ENCODE peak calls at places on chromosomes 7 and 10, in four cellular contexts. One of them, this sample, is unnamed.

GRCh38 chr7:37920619-37921339 is at the start of gene EPDR1:
- DNase-seq in endodermal cell: peak
- DNase-seq in left kidney: peak
- DNase-seq in GM20000: peak
- DNase-seq in this sample: peak

GRCh38 chr7:136064627-136065237 is 87.6 kb upstream of the MTPN start:
- DNase-seq in left kidney: no peak
- DNase-seq in endodermal cell: no peak
- DNase-seq in GM20000: no peak
- DNase-seq in this sample: no peak

GRCh38 chr7:48454750-48455192 is 283.5 kb downstream of the ABCA13 start:
- DNase-seq in left kidney: no peak
- DNase-seq in GM20000: no peak
- DNase-seq in endodermal cell: peak
- DNase-seq in this sample: no peak

GRCh38 chr7:128742206-128742605 is 3.0 kb downstream of the CALU start:
- DNase-seq in left kidney: no peak
- DNase-seq in endodermal cell: no peak
- DNase-seq in GM20000: no peak
- DNase-seq in this sample: no peak

GRCh38 chr7:120991570-120991969 is 3.1 kb downstream of the CPED1 start:
- DNase-seq in endodermal cell: no peak
- DNase-seq in GM20000: no peak
- DNase-seq in left kidney: no peak
- DNase-seq in this sample: no peak

GRCh38 chr10:119316729-119317097 is 109.3 kb downstream of the GRK5 start:
- DNase-seq in left kidney: no peak
- DNase-seq in endodermal cell: peak
- DNase-seq in GM20000: no peak
- DNase-seq in this sample: peak

GRCh38 chr10:86066696-86067095 is 299.9 kb downstream of the GRID1 start:
- DNase-seq in GM20000: no peak
- DNase-seq in endodermal cell: peak
- DNase-seq in left kidney: no peak
- DNase-seq in this sample: no peak

GRCh38 chr7:96088579-96088978 is 233.3 kb downstream of the SLC25A13 start:
- DNase-seq in left kidney: no peak
- DNase-seq in endodermal cell: no peak
- DNase-seq in GM20000: no peak
- DNase-seq in this sample: no peak

This sample was measured in NCI-H82.